ENCODE peak calls at places on chromosomes 12 and 14, in four cellular contexts. M is Calu3; F is stimulated activated CD8-positive, alpha-beta memory T cell treated with anti-CD3 and anti-CD28 coated beads, Interleukin-2, amount 100 ng/mL, for 48 hours; Q is activated CD8-positive, alpha-beta memory T cell treated with anti-CD3 and anti-CD28 coated beads for 48 hours. I is an unnamed sample.

GRCh38 chr12:26273811-26274210 is 78.4 kb downstream of the SSPN start:
- DNase-seq in M (no peak), Q (no peak), F (no peak), I (no peak)

GRCh38 chr12:114821571-114821970 is 137.6 kb upstream of the TBX3 start:
- DNase-seq in M (no peak), F (no peak), Q (no peak), I (no peak)

GRCh38 chr12:44053550-44054243 is 217.8 kb downstream of the TMEM117 start:
- DNase-seq in F (no peak), M (no peak), Q (no peak), I (peak)

GRCh38 chr12:12333407-12333831 is 16.6 kb downstream of the MANSC1 start:
- DNase-seq in Q (no peak), F (no peak), M (peak), I (no peak)

GRCh38 chr14:103016071-103016470 is 41.3 kb downstream of the CDC42BPB start:
- DNase-seq in Q (no peak), M (no peak), F (no peak), I (no peak)

GRCh38 chr12:124567035-124567672 is at the start of gene NCOR2:
- DNase-seq in Q (no peak), F (peak), M (peak), I (no peak)

GRCh38 chr14:64417042-64417770 is 29.1 kb downstream of the MTHFD1 start:
- DNase-seq in M (no peak), F (no peak), Q (no peak), I (peak)

GRCh38 chr12:105878964-105879363 is 259.8 kb downstream of the NUAK1 start:
- DNase-seq in M (no peak), F (no peak), Q (no peak), I (no peak)

GRCh38 chr14:50113381-50113811 is 3.0 kb downstream of the VCPKMT start:
- DNase-seq in F (no peak), Q (no peak), M (no peak), I (no peak)